ENCODE peak calls at places on chromosomes 11 and 22, in ten cellular contexts. One of them, this sample, is unnamed.

GRCh38 chr11:65662802-65663633 is at the start of gene RELA:
- DNase-seq in esophagus squamous epithelium: no peak
- DNase-seq in LoVo: peak; percentile 96
- DNase-seq in HS-27A: peak; percentile 81
- DNase-seq in ovary: peak; percentile 97
- DNase-seq in coronary artery: peak; percentile 98
- DNase-seq in astrocyte of the hippocampus: peak; percentile 98
- DNase-seq in A549: peak; percentile 91
- DNase-seq in stimulated activated CD8-positive, alpha-beta memory T cell treated with anti-CD3 and anti-CD28 coated beads, Interleukin-4, amount 100 ng/mL, for 4 hours: peak; percentile 85
- DNase-seq in amygdala: peak; percentile 85
- DNase-seq in this sample: peak; percentile 48

GRCh38 chr11:116073854-116074837 is 569.9 kb upstream of the CADM1 start:
- DNase-seq in esophagus squamous epithelium: no peak
- DNase-seq in LoVo: no peak
- DNase-seq in HS-27A: no peak
- DNase-seq in ovary: no peak
- DNase-seq in coronary artery: no peak
- DNase-seq in astrocyte of the hippocampus: peak; percentile 77
- DNase-seq in A549: no peak
- DNase-seq in stimulated activated CD8-positive, alpha-beta memory T cell treated with anti-CD3 and anti-CD28 coated beads, Interleukin-4, amount 100 ng/mL, for 4 hours: no peak
- DNase-seq in amygdala: no peak
- DNase-seq in this sample: peak; percentile 78

GRCh38 chr11:14538926-14539554 is 18.9 kb upstream of the PSMA1 start:
- DNase-seq in esophagus squamous epithelium: no peak
- DNase-seq in LoVo: no peak
- DNase-seq in HS-27A: no peak
- DNase-seq in ovary: no peak
- DNase-seq in coronary artery: no peak
- DNase-seq in astrocyte of the hippocampus: no peak
- DNase-seq in A549: no peak
- DNase-seq in stimulated activated CD8-positive, alpha-beta memory T cell treated with anti-CD3 and anti-CD28 coated beads, Interleukin-4, amount 100 ng/mL, for 4 hours: no peak
- DNase-seq in amygdala: no peak
- DNase-seq in this sample: no peak

GRCh38 chr11:2096919-2097301 is 42.3 kb downstream of the IGF2 start:
- DNase-seq in esophagus squamous epithelium: no peak
- DNase-seq in LoVo: no peak
- DNase-seq in HS-27A: no peak
- DNase-seq in ovary: no peak
- DNase-seq in coronary artery: no peak
- DNase-seq in astrocyte of the hippocampus: no peak
- DNase-seq in A549: no peak
- DNase-seq in stimulated activated CD8-positive, alpha-beta memory T cell treated with anti-CD3 and anti-CD28 coated beads, Interleukin-4, amount 100 ng/mL, for 4 hours: no peak
- DNase-seq in amygdala: no peak
- DNase-seq in this sample: no peak

GRCh38 chr11:46298699-46299424 is 21.4 kb downstream of the CREB3L1 start:
- DNase-seq in esophagus squamous epithelium: no peak
- DNase-seq in LoVo: no peak
- DNase-seq in HS-27A: no peak
- DNase-seq in ovary: no peak
- DNase-seq in coronary artery: no peak
- DNase-seq in astrocyte of the hippocampus: peak; percentile 76
- DNase-seq in A549: peak; percentile 62
- DNase-seq in stimulated activated CD8-positive, alpha-beta memory T cell treated with anti-CD3 and anti-CD28 coated beads, Interleukin-4, amount 100 ng/mL, for 4 hours: no peak
- DNase-seq in amygdala: no peak
- DNase-seq in this sample: no peak

GRCh38 chr11:121723261-121723741 is 270.5 kb upstream of the SORL1-AS1 start:
- DNase-seq in esophagus squamous epithelium: no peak
- DNase-seq in LoVo: no peak
- DNase-seq in HS-27A: no peak
- DNase-seq in ovary: peak; percentile 70
- DNase-seq in coronary artery: peak; percentile 72
- DNase-seq in astrocyte of the hippocampus: peak; percentile 64
- DNase-seq in A549: no peak
- DNase-seq in stimulated activated CD8-positive, alpha-beta memory T cell treated with anti-CD3 and anti-CD28 coated beads, Interleukin-4, amount 100 ng/mL, for 4 hours: no peak
- DNase-seq in amygdala: no peak
- DNase-seq in this sample: no peak

GRCh38 chr11:94120946-94121345 is 7.7 kb upstream of the PANX1 start:
- DNase-seq in esophagus squamous epithelium: no peak
- DNase-seq in LoVo: no peak
- DNase-seq in HS-27A: no peak
- DNase-seq in ovary: no peak
- DNase-seq in coronary artery: no peak
- DNase-seq in astrocyte of the hippocampus: peak; percentile 66
- DNase-seq in A549: no peak
- DNase-seq in stimulated activated CD8-positive, alpha-beta memory T cell treated with anti-CD3 and anti-CD28 coated beads, Interleukin-4, amount 100 ng/mL, for 4 hours: no peak
- DNase-seq in amygdala: no peak
- DNase-seq in this sample: no peak

GRCh38 chr11:76576166-76576565 is 94.4 kb downstream of the LRRC32 start:
- DNase-seq in esophagus squamous epithelium: no peak
- DNase-seq in LoVo: no peak
- DNase-seq in HS-27A: no peak
- DNase-seq in ovary: no peak
- DNase-seq in coronary artery: no peak
- DNase-seq in astrocyte of the hippocampus: no peak
- DNase-seq in A549: no peak
- DNase-seq in stimulated activated CD8-positive, alpha-beta memory T cell treated with anti-CD3 and anti-CD28 coated beads, Interleukin-4, amount 100 ng/mL, for 4 hours: no peak
- DNase-seq in amygdala: no peak
- DNase-seq in this sample: no peak

GRCh38 chr11:62689421-62690183 is at the start of gene LRRN4CL:
- DNase-seq in esophagus squamous epithelium: no peak
- DNase-seq in LoVo: no peak
- DNase-seq in HS-27A: peak; percentile 98
- DNase-seq in ovary: peak; percentile 90
- DNase-seq in coronary artery: peak; percentile 83
- DNase-seq in astrocyte of the hippocampus: peak; percentile 86
- DNase-seq in A549: no peak
- DNase-seq in stimulated activated CD8-positive, alpha-beta memory T cell treated with anti-CD3 and anti-CD28 coated beads, Interleukin-4, amount 100 ng/mL, for 4 hours: no peak
- DNase-seq in amygdala: no peak
- DNase-seq in this sample: no peak

GRCh38 chr22:37242395-37242918 is 1.6 kb downstream of the RAC2 start:
- DNase-seq in esophagus squamous epithelium: peak; percentile 78
- DNase-seq in LoVo: no peak
- DNase-seq in HS-27A: no peak
- DNase-seq in ovary: no peak
- DNase-seq in coronary artery: no peak
- DNase-seq in astrocyte of the hippocampus: no peak
- DNase-seq in A549: no peak
- DNase-seq in stimulated activated CD8-positive, alpha-beta memory T cell treated with anti-CD3 and anti-CD28 coated beads, Interleukin-4, amount 100 ng/mL, for 4 hours: peak; percentile 90
- DNase-seq in amygdala: no peak
- DNase-seq in this sample: peak; percentile 86

GRCh38 chr22:50700387-50701075 is 27.9 kb downstream of the SHANK3 start:
- DNase-seq in esophagus squamous epithelium: no peak
- DNase-seq in LoVo: no peak
- DNase-seq in HS-27A: no peak
- DNase-seq in ovary: no peak
- DNase-seq in coronary artery: no peak
- DNase-seq in astrocyte of the hippocampus: no peak
- DNase-seq in A549: no peak
- DNase-seq in stimulated activated CD8-positive, alpha-beta memory T cell treated with anti-CD3 and anti-CD28 coated beads, Interleukin-4, amount 100 ng/mL, for 4 hours: no peak
- DNase-seq in amygdala: no peak
- DNase-seq in this sample: no peak

GRCh38 chr11:20369816-20370215 is 6.3 kb downstream of the HTATIP2 start:
- DNase-seq in esophagus squamous epithelium: no peak
- DNase-seq in LoVo: no peak
- DNase-seq in HS-27A: no peak
- DNase-seq in ovary: no peak
- DNase-seq in coronary artery: no peak
- DNase-seq in astrocyte of the hippocampus: no peak
- DNase-seq in A549: no peak
- DNase-seq in stimulated activated CD8-positive, alpha-beta memory T cell treated with anti-CD3 and anti-CD28 coated beads, Interleukin-4, amount 100 ng/mL, for 4 hours: no peak
- DNase-seq in amygdala: no peak
- DNase-seq in this sample: no peak

GRCh38 chr11:30917859-30918478 is 331.8 kb upstream of the MPPED2 start:
- DNase-seq in esophagus squamous epithelium: no peak
- DNase-seq in LoVo: peak; percentile 49
- DNase-seq in HS-27A: peak; percentile 41
- DNase-seq in ovary: no peak
- DNase-seq in coronary artery: no peak
- DNase-seq in astrocyte of the hippocampus: peak; percentile 79
- DNase-seq in A549: peak; percentile 47
- DNase-seq in stimulated activated CD8-positive, alpha-beta memory T cell treated with anti-CD3 and anti-CD28 coated beads, Interleukin-4, amount 100 ng/mL, for 4 hours: no peak
- DNase-seq in amygdala: no peak
- DNase-seq in this sample: peak; percentile 8

This sample was measured in GM12864.